ENCODE peak calls at places on chromosome 7, in four cellular contexts. A, N, V and X are unnamed samples.

GRCh38 chr7:4215176-4215720 is 466.8 kb upstream of the FOXK1 start:
- DNase-seq in N (no peak), V (no peak), A (no peak), X (no peak)

GRCh38 chr7:75879771-75880184 is 944 bp downstream of the RHBDD2 start:
- DNase-seq in A (no peak), N (no peak), V (peak), X (peak)

GRCh38 chr7:29955799-29956476 is 33.7 kb downstream of the SCRN1 start:
- DNase-seq in A (peak), V (no peak), N (no peak), X (peak)

GRCh38 chr7:129136887-129137647 is 7.4 kb upstream of the TSPAN33 start:
- DNase-seq in V (no peak), N (no peak), A (peak), X (no peak)

GRCh38 chr7:69598081-69598486 is at the start of gene AUTS2:
- DNase-seq in V (no peak), N (peak), A (peak), X (peak)

GRCh38 chr7:105673367-105674188 is 92.3 kb upstream of the EFCAB10 start:
- DNase-seq in V (peak), A (no peak), N (no peak), X (peak)

GRCh38 chr7:151403764-151404163 is 6.1 kb downstream of the WDR86 start:
- DNase-seq in A (no peak), V (peak), N (no peak), X (no peak)

GRCh38 chr7:153886506-153887391 is 165.4 kb upstream of the DPP6 start:
- DNase-seq in V (no peak), A (no peak), N (no peak), X (no peak)

GRCh38 chr7:21526007-21526406 is 16.8 kb upstream of the DNAH11 start:
- DNase-seq in N (no peak), A (no peak), V (peak), X (no peak)

GRCh38 chr7:68697821-68698280 is 900.4 kb upstream of the AUTS2 start:
- DNase-seq in V (no peak), A (no peak), N (no peak), X (no peak)

GRCh38 chr7:44853391-44853790 is 5.5 kb upstream of the H2AZ2 start:
- DNase-seq in A (no peak), V (peak), N (no peak), X (peak)

GRCh38 chr7:100562195-100563099 is 11.3 kb downstream of the SAP25 start:
- DNase-seq in A (no peak), N (no peak), V (no peak), X (no peak)

GRCh38 chr7:132837529-132837928 is 244.4 kb downstream of the CHCHD3 start:
- DNase-seq in V (no peak), A (peak), N (no peak), X (no peak)

GRCh38 chr7:42053834-42054233 is 183.2 kb downstream of the GLI3 start:
- DNase-seq in A (no peak), V (peak), N (no peak), X (no peak)

GRCh38 chr7:53095731-53096501 is 60.5 kb downstream of the POM121L12 start:
- DNase-seq in V (no peak), N (no peak), A (no peak), X (no peak)

GRCh38 chr7:94094298-94094697 is 90.1 kb upstream of the BET1 start:
- DNase-seq in N (no peak), V (no peak), A (no peak), X (no peak)

GRCh38 chr7:47218378-47219176 is 363.3 kb downstream of the TNS3 start:
- DNase-seq in A (no peak), N (no peak), V (no peak), X (no peak)

GRCh38 chr7:106110885-106111670 is 1.0 kb downstream of the SYPL1 start:
- DNase-seq in V (peak), A (no peak), N (no peak), X (no peak)

GRCh38 chr7:1641173-1641572 is 28.9 kb upstream of the ELFN1 start:
- DNase-seq in A (no peak), V (no peak), N (no peak), X (no peak)

GRCh38 chr7:1641661-1642260 is 28.3 kb upstream of the ELFN1 start:
- DNase-seq in N (no peak), V (no peak), A (no peak), X (no peak)

GRCh38 chr7:1639071-1639470 is 31.0 kb upstream of the ELFN1 start:
- DNase-seq in V (no peak), N (no peak), A (no peak), X (no peak)

GRCh38 chr7:1639578-1640175 is 30.4 kb upstream of the ELFN1 start:
- DNase-seq in V (no peak), A (no peak), N (no peak), X (no peak)

GRCh38 chr7:1640376-1641172 is 29.5 kb upstream of the ELFN1 start:
- DNase-seq in A (no peak), V (no peak), N (no peak), X (no peak)
- TF ChIP-seq CTCF in A (no peak), V (no peak), N (no peak), X (no peak)

GRCh38 chr7:118149394-118149793 is 34.6 kb upstream of the LSM8 start:
- DNase-seq in A (no peak), N (no peak), V (no peak), X (no peak)

GRCh38 chr7:118151671-118152070 is 32.3 kb upstream of the LSM8 start:
- DNase-seq in A (no peak), V (no peak), N (no peak), X (no peak)

GRCh38 chr7:118152632-118153031 is 31.3 kb upstream of the LSM8 start:
- DNase-seq in N (no peak), V (no peak), A (no peak), X (no peak)

GRCh38 chr7:118152149-118152548 is 31.8 kb upstream of the LSM8 start:
- DNase-seq in A (no peak), N (no peak), V (no peak), X (no peak)

DNA sequence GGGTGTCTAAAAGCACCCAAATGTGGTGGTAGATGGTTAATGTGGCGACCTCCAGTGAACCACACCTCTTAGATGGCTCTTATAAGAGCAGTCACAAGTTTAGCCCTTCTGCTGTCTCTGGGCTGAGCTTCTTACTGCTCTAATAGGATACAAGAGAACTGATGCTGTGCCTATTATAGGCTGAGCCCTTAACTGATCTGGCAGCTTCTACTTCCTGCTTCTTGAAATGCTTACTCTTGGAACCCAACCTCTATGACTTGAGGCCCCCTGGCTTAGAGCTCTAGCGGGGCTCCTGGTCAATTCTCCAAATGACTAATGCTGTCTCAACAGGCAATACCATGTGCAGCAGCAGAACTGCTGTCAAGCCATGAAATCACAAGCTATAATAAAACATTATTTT is 35.0 kb upstream of the LSM8 start:
- DNase-seq in N (no peak), V (no peak), A (no peak), X (no peak)
- TF ChIP-seq CTCF in N (no peak), V (no peak), A (no peak), X (no peak)

GRCh38 chr7:12731214-12731656 is 43.8 kb downstream of the ARL4A start:
- DNase-seq in A (no peak), N (no peak), V (peak), X (peak)
- TF ChIP-seq CTCF in A (no peak), N (no peak), V (no peak), X (no peak)

GRCh38 chr7:149317986-149318672 is 56.1 kb downstream of the ZNF783 start:
- DNase-seq in A (no peak), V (no peak), N (no peak), X (peak)
- TF ChIP-seq CTCF in A (peak), V (no peak), N (no peak), X (peak)

GRCh38 chr7:138838166-138838565 is 40.2 kb upstream of the ATP6V0A4 start:
- DNase-seq in A (no peak), N (no peak), V (no peak), X (no peak)
- TF ChIP-seq CTCF in A (no peak), N (peak), V (no peak), X (no peak)

DNA sequence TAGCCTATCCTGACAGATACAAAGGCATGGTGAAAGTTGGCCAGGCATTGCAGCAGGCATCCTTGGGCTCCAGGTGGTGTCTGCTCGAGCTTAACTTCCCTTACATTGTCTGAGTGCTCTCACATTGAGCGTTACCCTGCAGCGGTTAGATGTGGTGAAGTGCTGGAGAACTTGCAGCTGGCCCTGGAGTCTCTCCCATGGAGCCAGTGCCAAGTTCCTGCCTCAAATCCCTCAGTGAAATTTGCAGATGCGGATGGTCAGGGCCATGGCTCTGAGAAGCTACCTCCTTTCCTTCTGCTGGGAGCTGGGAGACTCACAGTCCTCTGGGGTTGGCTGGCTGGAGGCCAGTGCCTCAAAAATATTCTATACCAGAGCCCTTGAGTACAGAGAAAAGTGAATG is 3.3 kb upstream of the ZNF746 start:
- DNase-seq in V (no peak), A (no peak), N (no peak), X (no peak)
- TF ChIP-seq CTCF in V (no peak), A (no peak), N (no peak), X (no peak)

DNA sequence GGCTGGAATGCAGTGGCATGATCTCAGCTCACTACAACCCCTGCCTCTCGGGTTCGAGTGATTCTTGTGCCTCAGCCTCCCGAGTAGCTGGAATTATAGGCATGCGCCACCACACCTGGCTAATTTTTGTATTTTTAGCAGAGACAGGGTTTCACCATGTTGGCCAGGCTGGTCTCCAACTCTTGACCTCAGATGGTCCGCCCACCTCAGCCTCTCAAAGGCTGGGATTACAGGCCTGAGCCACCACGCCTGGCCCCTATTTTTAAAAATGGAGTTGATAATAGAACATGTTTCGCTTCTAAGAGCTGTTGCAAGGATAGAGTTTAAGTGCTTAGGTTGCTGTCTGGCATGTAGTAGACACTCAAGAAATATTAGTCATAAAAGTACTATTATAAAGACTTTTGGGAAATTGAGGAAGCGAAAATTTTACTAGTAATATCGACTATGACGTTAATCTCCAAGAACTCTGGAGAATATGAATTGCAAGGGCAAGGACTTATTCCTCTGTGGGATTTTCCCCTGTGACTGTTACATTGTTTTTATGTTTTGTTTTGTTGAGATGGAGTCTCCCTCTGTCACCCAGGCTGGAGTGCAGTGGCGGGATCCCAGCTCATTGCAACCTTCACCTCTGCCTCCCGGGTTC is 7.9 kb downstream of the GTF2I start:
- DNase-seq in V (no peak), N (no peak), A (peak), X (no peak)
- TF ChIP-seq CTCF in V (no peak), N (no peak), A (no peak), X (no peak)

DNA sequence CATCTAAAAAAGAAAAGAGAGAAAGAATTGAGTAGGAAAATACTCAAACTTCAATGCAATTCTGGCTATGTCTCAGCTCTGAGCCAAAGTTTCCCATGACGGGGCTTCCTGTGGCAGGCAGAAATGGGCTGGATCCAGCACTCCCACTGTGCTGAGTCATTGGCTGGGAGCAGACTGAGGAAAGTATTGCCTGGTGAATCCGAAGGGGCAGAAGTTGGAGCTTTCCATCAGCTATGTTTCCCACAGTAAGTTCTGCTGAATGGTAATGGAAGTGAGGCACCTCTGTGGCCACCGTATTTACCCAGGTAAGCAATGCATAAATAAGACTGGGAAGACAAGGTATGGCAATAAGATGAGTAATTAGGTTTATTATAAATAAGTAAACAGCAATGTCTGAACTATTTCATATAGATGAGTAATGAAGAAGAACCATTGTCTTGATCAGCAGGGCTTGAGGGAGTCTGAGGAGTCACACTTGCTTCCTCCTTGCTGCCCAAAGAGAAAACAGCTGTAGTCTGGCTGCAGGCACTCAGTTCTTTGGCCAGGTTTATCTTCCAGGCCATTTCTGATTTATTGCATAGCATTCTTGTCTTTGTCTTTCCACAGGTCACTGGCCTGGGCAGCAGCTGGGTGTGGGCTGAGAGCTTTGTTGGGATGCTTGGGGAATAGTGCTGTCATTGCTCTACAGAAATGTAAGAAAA is 255.3 kb downstream of the DNAJB9 start:
- DNase-seq in N (no peak), V (peak), A (no peak), X (no peak)
- TF ChIP-seq CTCF in N (no peak), V (no peak), A (no peak), X (no peak)

DNA sequence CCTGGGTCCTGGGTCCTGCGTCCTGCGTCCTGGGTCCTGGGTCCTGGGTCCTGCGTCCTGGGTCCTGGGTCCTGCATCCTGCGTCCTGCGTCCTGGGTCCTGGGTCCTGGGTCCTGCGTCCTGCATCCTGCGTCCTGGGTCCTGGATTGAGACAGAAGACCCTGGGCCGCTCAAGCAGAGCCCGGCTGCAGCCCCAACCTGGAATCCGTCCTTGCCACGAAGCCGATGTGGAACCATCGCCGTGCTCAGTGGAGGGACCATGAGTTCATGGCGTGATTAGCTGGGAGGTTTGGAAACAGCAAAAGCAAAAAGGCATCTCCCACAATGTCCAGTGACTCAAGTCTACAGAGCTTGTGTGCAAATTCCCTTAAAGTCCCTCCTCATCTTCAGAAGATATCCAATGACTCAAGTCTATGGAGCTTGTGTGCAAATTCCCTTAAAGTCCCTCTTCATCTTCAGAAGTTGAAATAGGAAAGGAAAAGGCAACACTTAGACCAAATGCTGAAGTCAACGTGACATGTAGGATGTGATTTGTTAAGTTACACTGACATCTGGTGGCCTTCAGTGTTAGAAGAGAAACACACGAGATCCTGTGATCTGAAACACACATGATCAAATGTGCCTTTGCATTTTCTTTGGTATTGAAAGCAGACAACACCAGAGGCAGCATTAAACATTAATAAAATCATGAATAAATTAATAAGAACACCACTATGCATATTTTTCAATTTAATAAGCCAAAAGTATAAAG is 179.9 kb downstream of the PTPRN2 start:
- DNase-seq in N (no peak), A (no peak), V (peak), X (no peak)
- TF ChIP-seq CTCF in N (peak), A (peak), V (peak), X (peak)

GRCh38 chr7:668139-668871 is 58.2 kb upstream of the DNAAF5 start:
- DNase-seq in N (no peak), V (no peak), A (no peak), X (no peak)

GRCh38 chr7:666454-667292 is 59.8 kb upstream of the DNAAF5 start:
- DNase-seq in N (no peak), V (no peak), A (no peak), X (no peak)

GRCh38 chr7:664402-664775 is 62.1 kb upstream of the DNAAF5 start:
- DNase-seq in A (no peak), N (no peak), V (no peak), X (no peak)

GRCh38 chr7:665251-665650 is 61.2 kb upstream of the DNAAF5 start:
- DNase-seq in N (no peak), V (no peak), A (no peak), X (no peak)

GRCh38 chr7:665751-666453 is 60.6 kb upstream of the DNAAF5 start:
- DNase-seq in A (no peak), V (no peak), N (no peak), X (no peak)
- TF ChIP-seq CTCF in A (no peak), V (no peak), N (no peak), X (no peak)